ENCODE peak calls at places on chromosomes 11 and 22, in seven cellular contexts. One of them, this sample, is unnamed.

GRCh38 chr11:91857194-91857593 is 367.4 kb upstream of the FAT3 start:
- DNase-seq in effector CD4-positive, alpha-beta T cell: no peak
- DNase-seq in CD4-positive, alpha-beta memory T cell: no peak
- DNase-seq in mucosa of descending colon: no peak
- DNase-seq in HFF-Myc: no peak
- DNase-seq in stimulated activated effector memory CD8-positive, alpha-beta T cell treated with anti-CD3 and anti-CD28 coated beads, Interleukin-12 subunit alpha, Interleukin-12 subunit beta, amount 100 ng/mL, for 72 hours: no peak
- DNase-seq in pons: no peak
- DNase-seq in this sample: no peak

GRCh38 chr11:116613201-116613910 is 159.4 kb downstream of the BUD13 start:
- DNase-seq in stimulated activated effector memory CD8-positive, alpha-beta T cell treated with anti-CD3 and anti-CD28 coated beads, Interleukin-12 subunit alpha, Interleukin-12 subunit beta, amount 100 ng/mL, for 72 hours: no peak
- DNase-seq in CD4-positive, alpha-beta memory T cell: no peak
- DNase-seq in pons: no peak
- DNase-seq in effector CD4-positive, alpha-beta T cell: no peak
- DNase-seq in HFF-Myc: no peak
- DNase-seq in mucosa of descending colon: no peak
- DNase-seq in this sample: no peak

GRCh38 chr11:3004481-3004880 is 12.4 kb upstream of the NAP1L4 start:
- DNase-seq in pons: no peak
- DNase-seq in mucosa of descending colon: peak
- DNase-seq in effector CD4-positive, alpha-beta T cell: no peak
- DNase-seq in HFF-Myc: no peak
- DNase-seq in CD4-positive, alpha-beta memory T cell: no peak
- DNase-seq in stimulated activated effector memory CD8-positive, alpha-beta T cell treated with anti-CD3 and anti-CD28 coated beads, Interleukin-12 subunit alpha, Interleukin-12 subunit beta, amount 100 ng/mL, for 72 hours: no peak
- DNase-seq in this sample: no peak

GRCh38 chr11:62374801-62375200 is 37.6 kb downstream of the ASRGL1 start:
- DNase-seq in effector CD4-positive, alpha-beta T cell: no peak
- DNase-seq in HFF-Myc: no peak
- DNase-seq in mucosa of descending colon: no peak
- DNase-seq in pons: no peak
- DNase-seq in CD4-positive, alpha-beta memory T cell: no peak
- DNase-seq in stimulated activated effector memory CD8-positive, alpha-beta T cell treated with anti-CD3 and anti-CD28 coated beads, Interleukin-12 subunit alpha, Interleukin-12 subunit beta, amount 100 ng/mL, for 72 hours: no peak
- DNase-seq in this sample: no peak

GRCh38 chr22:22182990-22183264 is 61.7 kb upstream of the VPREB1 start:
- DNase-seq in stimulated activated effector memory CD8-positive, alpha-beta T cell treated with anti-CD3 and anti-CD28 coated beads, Interleukin-12 subunit alpha, Interleukin-12 subunit beta, amount 100 ng/mL, for 72 hours: no peak
- DNase-seq in HFF-Myc: no peak
- DNase-seq in effector CD4-positive, alpha-beta T cell: no peak
- DNase-seq in pons: no peak
- DNase-seq in mucosa of descending colon: no peak
- DNase-seq in CD4-positive, alpha-beta memory T cell: no peak
- DNase-seq in this sample: no peak

GRCh38 chr11:73200256-73200655 is 17.8 kb upstream of the P2RY2 start:
- DNase-seq in CD4-positive, alpha-beta memory T cell: no peak
- DNase-seq in stimulated activated effector memory CD8-positive, alpha-beta T cell treated with anti-CD3 and anti-CD28 coated beads, Interleukin-12 subunit alpha, Interleukin-12 subunit beta, amount 100 ng/mL, for 72 hours: no peak
- DNase-seq in pons: no peak
- DNase-seq in effector CD4-positive, alpha-beta T cell: no peak
- DNase-seq in mucosa of descending colon: peak
- DNase-seq in HFF-Myc: no peak
- DNase-seq in this sample: no peak

GRCh38 chr11:66868726-66869291 is 11.9 kb downstream of the LRFN4 start:
- DNase-seq in effector CD4-positive, alpha-beta T cell: peak
- DNase-seq in HFF-Myc: no peak
- DNase-seq in CD4-positive, alpha-beta memory T cell: peak
- DNase-seq in stimulated activated effector memory CD8-positive, alpha-beta T cell treated with anti-CD3 and anti-CD28 coated beads, Interleukin-12 subunit alpha, Interleukin-12 subunit beta, amount 100 ng/mL, for 72 hours: peak
- DNase-seq in mucosa of descending colon: peak
- DNase-seq in pons: no peak
- DNase-seq in this sample: no peak

GRCh38 chr22:50008151-50009040 is 4.2 kb downstream of the IL17REL start:
- DNase-seq in effector CD4-positive, alpha-beta T cell: no peak
- DNase-seq in stimulated activated effector memory CD8-positive, alpha-beta T cell treated with anti-CD3 and anti-CD28 coated beads, Interleukin-12 subunit alpha, Interleukin-12 subunit beta, amount 100 ng/mL, for 72 hours: no peak
- DNase-seq in HFF-Myc: no peak
- DNase-seq in pons: no peak
- DNase-seq in mucosa of descending colon: peak
- DNase-seq in CD4-positive, alpha-beta memory T cell: no peak
- DNase-seq in this sample: no peak

GRCh38 chr11:45650166-45651095 is 15.0 kb downstream of the CHST1 start:
- DNase-seq in mucosa of descending colon: no peak
- DNase-seq in effector CD4-positive, alpha-beta T cell: no peak
- DNase-seq in HFF-Myc: no peak
- DNase-seq in CD4-positive, alpha-beta memory T cell: no peak
- DNase-seq in pons: no peak
- DNase-seq in stimulated activated effector memory CD8-positive, alpha-beta T cell treated with anti-CD3 and anti-CD28 coated beads, Interleukin-12 subunit alpha, Interleukin-12 subunit beta, amount 100 ng/mL, for 72 hours: no peak
- DNase-seq in this sample: no peak

GRCh38 chr11:65266210-65266609 is 4.4 kb downstream of the POLA2 start:
- DNase-seq in HFF-Myc: no peak
- DNase-seq in effector CD4-positive, alpha-beta T cell: no peak
- DNase-seq in pons: no peak
- DNase-seq in stimulated activated effector memory CD8-positive, alpha-beta T cell treated with anti-CD3 and anti-CD28 coated beads, Interleukin-12 subunit alpha, Interleukin-12 subunit beta, amount 100 ng/mL, for 72 hours: no peak
- DNase-seq in mucosa of descending colon: no peak
- DNase-seq in CD4-positive, alpha-beta memory T cell: no peak
- DNase-seq in this sample: no peak

GRCh38 chr11:118209037-118209436 is 15.8 kb downstream of the JAML start:
- DNase-seq in effector CD4-positive, alpha-beta T cell: no peak
- DNase-seq in stimulated activated effector memory CD8-positive, alpha-beta T cell treated with anti-CD3 and anti-CD28 coated beads, Interleukin-12 subunit alpha, Interleukin-12 subunit beta, amount 100 ng/mL, for 72 hours: no peak
- DNase-seq in mucosa of descending colon: no peak
- DNase-seq in HFF-Myc: no peak
- DNase-seq in pons: no peak
- DNase-seq in CD4-positive, alpha-beta memory T cell: no peak
- DNase-seq in this sample: no peak

GRCh38 chr22:45994516-45995404 is 17.8 kb upstream of the WNT7B start:
- DNase-seq in mucosa of descending colon: peak
- DNase-seq in stimulated activated effector memory CD8-positive, alpha-beta T cell treated with anti-CD3 and anti-CD28 coated beads, Interleukin-12 subunit alpha, Interleukin-12 subunit beta, amount 100 ng/mL, for 72 hours: peak
- DNase-seq in effector CD4-positive, alpha-beta T cell: peak
- DNase-seq in pons: peak
- DNase-seq in HFF-Myc: no peak
- DNase-seq in CD4-positive, alpha-beta memory T cell: peak
- DNase-seq in this sample: peak

GRCh38 chr11:122440783-122441701 is 214.5 kb upstream of the UBASH3B start:
- DNase-seq in stimulated activated effector memory CD8-positive, alpha-beta T cell treated with anti-CD3 and anti-CD28 coated beads, Interleukin-12 subunit alpha, Interleukin-12 subunit beta, amount 100 ng/mL, for 72 hours: no peak
- DNase-seq in mucosa of descending colon: peak
- DNase-seq in CD4-positive, alpha-beta memory T cell: no peak
- DNase-seq in HFF-Myc: no peak
- DNase-seq in pons: peak
- DNase-seq in effector CD4-positive, alpha-beta T cell: no peak
- DNase-seq in this sample: peak

GRCh38 chr11:128803440-128803839 is 63.7 kb downstream of the KCNJ1 start:
- DNase-seq in effector CD4-positive, alpha-beta T cell: no peak
- DNase-seq in mucosa of descending colon: no peak
- DNase-seq in HFF-Myc: no peak
- DNase-seq in pons: peak
- DNase-seq in CD4-positive, alpha-beta memory T cell: no peak
- DNase-seq in stimulated activated effector memory CD8-positive, alpha-beta T cell treated with anti-CD3 and anti-CD28 coated beads, Interleukin-12 subunit alpha, Interleukin-12 subunit beta, amount 100 ng/mL, for 72 hours: no peak
- DNase-seq in this sample: no peak

GRCh38 chr11:68043349-68044144 is 4.7 kb downstream of the TCIRG1 start:
- DNase-seq in HFF-Myc: peak
- DNase-seq in CD4-positive, alpha-beta memory T cell: no peak
- DNase-seq in effector CD4-positive, alpha-beta T cell: no peak
- DNase-seq in stimulated activated effector memory CD8-positive, alpha-beta T cell treated with anti-CD3 and anti-CD28 coated beads, Interleukin-12 subunit alpha, Interleukin-12 subunit beta, amount 100 ng/mL, for 72 hours: no peak
- DNase-seq in mucosa of descending colon: peak
- DNase-seq in pons: no peak
- DNase-seq in this sample: no peak

GRCh38 chr11:103202048-103202651 is 92.9 kb downstream of the DYNC2H1 start:
- DNase-seq in HFF-Myc: no peak
- DNase-seq in pons: peak
- DNase-seq in stimulated activated effector memory CD8-positive, alpha-beta T cell treated with anti-CD3 and anti-CD28 coated beads, Interleukin-12 subunit alpha, Interleukin-12 subunit beta, amount 100 ng/mL, for 72 hours: no peak
- DNase-seq in mucosa of descending colon: no peak
- DNase-seq in effector CD4-positive, alpha-beta T cell: no peak
- DNase-seq in CD4-positive, alpha-beta memory T cell: no peak
- DNase-seq in this sample: peak

GRCh38 chr11:34242037-34242625 is 115.7 kb downstream of the ABTB2 start:
- DNase-seq in HFF-Myc: no peak
- DNase-seq in mucosa of descending colon: no peak
- DNase-seq in pons: no peak
- DNase-seq in effector CD4-positive, alpha-beta T cell: no peak
- DNase-seq in CD4-positive, alpha-beta memory T cell: no peak
- DNase-seq in stimulated activated effector memory CD8-positive, alpha-beta T cell treated with anti-CD3 and anti-CD28 coated beads, Interleukin-12 subunit alpha, Interleukin-12 subunit beta, amount 100 ng/mL, for 72 hours: no peak
- DNase-seq in this sample: no peak

GRCh38 chr11:60855726-60856633 is at the start of gene PTGDR2:
- DNase-seq in HFF-Myc: no peak
- DNase-seq in mucosa of descending colon: peak
- DNase-seq in effector CD4-positive, alpha-beta T cell: no peak
- DNase-seq in pons: no peak
- DNase-seq in CD4-positive, alpha-beta memory T cell: no peak
- DNase-seq in stimulated activated effector memory CD8-positive, alpha-beta T cell treated with anti-CD3 and anti-CD28 coated beads, Interleukin-12 subunit alpha, Interleukin-12 subunit beta, amount 100 ng/mL, for 72 hours: no peak
- DNase-seq in this sample: no peak

GRCh38 chr22:23387827-23388491 is 192.1 kb downstream of the IGLL1 start:
- DNase-seq in HFF-Myc: no peak
- DNase-seq in mucosa of descending colon: no peak
- DNase-seq in pons: no peak
- DNase-seq in effector CD4-positive, alpha-beta T cell: no peak
- DNase-seq in stimulated activated effector memory CD8-positive, alpha-beta T cell treated with anti-CD3 and anti-CD28 coated beads, Interleukin-12 subunit alpha, Interleukin-12 subunit beta, amount 100 ng/mL, for 72 hours: no peak
- DNase-seq in CD4-positive, alpha-beta memory T cell: no peak
- DNase-seq in this sample: no peak

GRCh38 chr11:373716-374551 is 4.6 kb downstream of the B4GALNT4 start:
- DNase-seq in HFF-Myc: no peak
- DNase-seq in CD4-positive, alpha-beta memory T cell: no peak
- DNase-seq in stimulated activated effector memory CD8-positive, alpha-beta T cell treated with anti-CD3 and anti-CD28 coated beads, Interleukin-12 subunit alpha, Interleukin-12 subunit beta, amount 100 ng/mL, for 72 hours: no peak
- DNase-seq in effector CD4-positive, alpha-beta T cell: no peak
- DNase-seq in mucosa of descending colon: no peak
- DNase-seq in pons: peak
- DNase-seq in this sample: no peak

GRCh38 chr11:44732564-44732963 is 5.8 kb downstream of the TSPAN18 start:
- DNase-seq in pons: no peak
- DNase-seq in HFF-Myc: no peak
- DNase-seq in effector CD4-positive, alpha-beta T cell: no peak
- DNase-seq in CD4-positive, alpha-beta memory T cell: no peak
- DNase-seq in mucosa of descending colon: no peak
- DNase-seq in stimulated activated effector memory CD8-positive, alpha-beta T cell treated with anti-CD3 and anti-CD28 coated beads, Interleukin-12 subunit alpha, Interleukin-12 subunit beta, amount 100 ng/mL, for 72 hours: no peak
- DNase-seq in this sample: no peak

GRCh38 chr11:122804161-122804560 is 34.1 kb upstream of the CRTAM start:
- DNase-seq in pons: no peak
- DNase-seq in HFF-Myc: no peak
- DNase-seq in mucosa of descending colon: no peak
- DNase-seq in effector CD4-positive, alpha-beta T cell: no peak
- DNase-seq in CD4-positive, alpha-beta memory T cell: no peak
- DNase-seq in stimulated activated effector memory CD8-positive, alpha-beta T cell treated with anti-CD3 and anti-CD28 coated beads, Interleukin-12 subunit alpha, Interleukin-12 subunit beta, amount 100 ng/mL, for 72 hours: no peak
- DNase-seq in this sample: no peak

GRCh38 chr11:567036-567628 is 6.4 kb downstream of the RASSF7 start:
- DNase-seq in mucosa of descending colon: peak
- DNase-seq in pons: no peak
- DNase-seq in stimulated activated effector memory CD8-positive, alpha-beta T cell treated with anti-CD3 and anti-CD28 coated beads, Interleukin-12 subunit alpha, Interleukin-12 subunit beta, amount 100 ng/mL, for 72 hours: no peak
- DNase-seq in HFF-Myc: no peak
- DNase-seq in CD4-positive, alpha-beta memory T cell: no peak
- DNase-seq in effector CD4-positive, alpha-beta T cell: no peak
- DNase-seq in this sample: no peak

GRCh38 chr22:47623056-47623739 is 860.7 kb downstream of the TBC1D22A start:
- DNase-seq in mucosa of descending colon: no peak
- DNase-seq in CD4-positive, alpha-beta memory T cell: no peak
- DNase-seq in stimulated activated effector memory CD8-positive, alpha-beta T cell treated with anti-CD3 and anti-CD28 coated beads, Interleukin-12 subunit alpha, Interleukin-12 subunit beta, amount 100 ng/mL, for 72 hours: no peak
- DNase-seq in pons: no peak
- DNase-seq in HFF-Myc: no peak
- DNase-seq in effector CD4-positive, alpha-beta T cell: no peak
- DNase-seq in this sample: no peak

This sample was measured in endothelial cell of umbilical vein.